ENCODE peak calls at places on chromosomes 7 and 10, in five cellular contexts. One of them, this sample, is unnamed.

GRCh38 chr7:104552102-104552501 is 223.7 kb downstream of the LHFPL3 start:
- DNase-seq in mesendoderm: peak; percentile 76
- DNase-seq in right cardiac atrium: peak; percentile 62
- DNase-seq in PC-9: no peak
- DNase-seq in CD8-positive, alpha-beta memory T cell: no peak
- DNase-seq in this sample: peak; percentile 32

GRCh38 chr7:129719980-129720732 is 108.6 kb downstream of the NRF1 start:
- DNase-seq in PC-9: no peak
- DNase-seq in mesendoderm: no peak
- DNase-seq in right cardiac atrium: no peak
- DNase-seq in CD8-positive, alpha-beta memory T cell: no peak
- DNase-seq in this sample: no peak

GRCh38 chr10:132637477-132638129 is 100.0 kb downstream of the INPP5A start:
- DNase-seq in right cardiac atrium: no peak
- DNase-seq in mesendoderm: peak; percentile 81
- DNase-seq in CD8-positive, alpha-beta memory T cell: peak; percentile 37
- DNase-seq in PC-9: no peak
- DNase-seq in this sample: no peak

GRCh38 chr10:130924138-130924819 is 387.2 kb downstream of the TCERG1L start:
- DNase-seq in CD8-positive, alpha-beta memory T cell: no peak
- DNase-seq in PC-9: no peak
- DNase-seq in mesendoderm: peak; percentile 60
- DNase-seq in right cardiac atrium: no peak
- DNase-seq in this sample: no peak

GRCh38 chr7:134029-134428 is 58.3 kb upstream of the FAM20C start:
- DNase-seq in mesendoderm: no peak
- DNase-seq in PC-9: no peak
- DNase-seq in CD8-positive, alpha-beta memory T cell: no peak
- DNase-seq in right cardiac atrium: peak; percentile 41
- DNase-seq in this sample: no peak

GRCh38 chr7:1087952-1088920 is at the start of gene GPER1:
- DNase-seq in right cardiac atrium: peak; percentile 89
- DNase-seq in mesendoderm: peak; percentile 63
- DNase-seq in PC-9: no peak
- DNase-seq in CD8-positive, alpha-beta memory T cell: no peak
- DNase-seq in this sample: peak; percentile 83

GRCh38 chr7:30986738-30987137 is 23.0 kb downstream of the GHRHR start:
- DNase-seq in CD8-positive, alpha-beta memory T cell: no peak
- DNase-seq in mesendoderm: no peak
- DNase-seq in PC-9: no peak
- DNase-seq in right cardiac atrium: no peak
- DNase-seq in this sample: no peak

GRCh38 chr10:77863446-77863845 is 63.1 kb downstream of the DLG5 start:
- DNase-seq in mesendoderm: no peak
- DNase-seq in PC-9: no peak
- DNase-seq in right cardiac atrium: no peak
- DNase-seq in CD8-positive, alpha-beta memory T cell: no peak
- DNase-seq in this sample: no peak

GRCh38 chr10:125123363-125124113 is 36.8 kb downstream of the CTBP2 start:
- DNase-seq in PC-9: peak; percentile 89
- DNase-seq in CD8-positive, alpha-beta memory T cell: no peak
- DNase-seq in right cardiac atrium: peak; percentile 97
- DNase-seq in mesendoderm: no peak
- DNase-seq in this sample: peak; percentile 80

GRCh38 chr7:17320102-17320497 is 21.6 kb downstream of the AHR start:
- DNase-seq in right cardiac atrium: no peak
- DNase-seq in CD8-positive, alpha-beta memory T cell: no peak
- DNase-seq in mesendoderm: no peak
- DNase-seq in PC-9: no peak
- DNase-seq in this sample: no peak

GRCh38 chr10:114856544-114857287 is 35.1 kb downstream of the FHIP2A start:
- DNase-seq in mesendoderm: peak; percentile 28
- DNase-seq in right cardiac atrium: no peak
- DNase-seq in CD8-positive, alpha-beta memory T cell: no peak
- DNase-seq in PC-9: peak; percentile 87
- DNase-seq in this sample: no peak

GRCh38 chr10:21572578-21572977 is 38.5 kb downstream of the MLLT10 start:
- DNase-seq in mesendoderm: no peak
- DNase-seq in CD8-positive, alpha-beta memory T cell: no peak
- DNase-seq in PC-9: no peak
- DNase-seq in right cardiac atrium: peak; percentile 67
- DNase-seq in this sample: peak; percentile 71

GRCh38 chr10:27998178-27998953 is 513 bp downstream of the ODAD2 start:
- DNase-seq in CD8-positive, alpha-beta memory T cell: peak; percentile 19
- DNase-seq in mesendoderm: peak; percentile 67
- DNase-seq in right cardiac atrium: peak; percentile 61
- DNase-seq in PC-9: no peak
- DNase-seq in this sample: no peak

GRCh38 chr10:4807803-4808507 is 18.1 kb upstream of the AKR1E2 start:
- DNase-seq in mesendoderm: peak; percentile 40
- DNase-seq in CD8-positive, alpha-beta memory T cell: no peak
- DNase-seq in right cardiac atrium: no peak
- DNase-seq in PC-9: no peak
- DNase-seq in this sample: no peak

GRCh38 chr10:114142018-114142417 is 32.0 kb downstream of the CCDC186 start:
- DNase-seq in right cardiac atrium: no peak
- DNase-seq in PC-9: no peak
- DNase-seq in CD8-positive, alpha-beta memory T cell: no peak
- DNase-seq in mesendoderm: no peak
- DNase-seq in this sample: no peak

GRCh38 chr10:50636576-50636975 is 12.8 kb upstream of the SGMS1 start:
- DNase-seq in PC-9: peak; percentile 66
- DNase-seq in right cardiac atrium: no peak
- DNase-seq in mesendoderm: no peak
- DNase-seq in CD8-positive, alpha-beta memory T cell: peak; percentile 70
- DNase-seq in this sample: no peak

GRCh38 chr7:135386181-135386580 is 123.7 kb downstream of the CNOT4 start:
- DNase-seq in right cardiac atrium: no peak
- DNase-seq in mesendoderm: peak; percentile 46
- DNase-seq in CD8-positive, alpha-beta memory T cell: no peak
- DNase-seq in PC-9: no peak
- DNase-seq in this sample: no peak

GRCh38 chr7:133044722-133045473 is 37.0 kb downstream of the CHCHD3 start:
- DNase-seq in CD8-positive, alpha-beta memory T cell: no peak
- DNase-seq in right cardiac atrium: no peak
- DNase-seq in mesendoderm: peak; percentile 83
- DNase-seq in PC-9: no peak
- DNase-seq in this sample: no peak

GRCh38 chr7:106114735-106115383 is 2.7 kb upstream of the SYPL1 start:
- DNase-seq in right cardiac atrium: no peak
- DNase-seq in PC-9: no peak
- DNase-seq in mesendoderm: no peak
- DNase-seq in CD8-positive, alpha-beta memory T cell: no peak
- DNase-seq in this sample: no peak

GRCh38 chr7:90387470-90388240 is 15.6 kb upstream of the CLDN12 start:
- DNase-seq in mesendoderm: peak; percentile 6
- DNase-seq in right cardiac atrium: no peak
- DNase-seq in CD8-positive, alpha-beta memory T cell: no peak
- DNase-seq in PC-9: no peak
- DNase-seq in this sample: no peak

GRCh38 chr10:117373848-117374505 is 1.3 kb downstream of the PDZD8 start:
- DNase-seq in mesendoderm: peak; percentile 42
- DNase-seq in CD8-positive, alpha-beta memory T cell: peak; percentile 80
- DNase-seq in right cardiac atrium: peak; percentile 70
- DNase-seq in PC-9: no peak
- DNase-seq in this sample: peak; percentile 78

GRCh38 chr10:27715505-27715904 is 30.1 kb downstream of the MKX start:
- DNase-seq in CD8-positive, alpha-beta memory T cell: no peak
- DNase-seq in PC-9: no peak
- DNase-seq in right cardiac atrium: no peak
- DNase-seq in mesendoderm: no peak
- DNase-seq in this sample: no peak

GRCh38 chr7:26993816-26994810 is 101.7 kb downstream of the HOXA1 start:
- DNase-seq in PC-9: peak; percentile 32
- DNase-seq in right cardiac atrium: no peak
- DNase-seq in mesendoderm: no peak
- DNase-seq in CD8-positive, alpha-beta memory T cell: no peak
- DNase-seq in this sample: no peak

GRCh38 chr7:154686305-154686704 is 316.6 kb downstream of the PAXIP1 start:
- DNase-seq in CD8-positive, alpha-beta memory T cell: no peak
- DNase-seq in right cardiac atrium: no peak
- DNase-seq in mesendoderm: no peak
- DNase-seq in PC-9: no peak
- DNase-seq in this sample: no peak
- H3K4me1 ChIP-seq in CD8-positive, alpha-beta memory T cell: no peaks in the 10 kb centered on the region
- H3K4me1 ChIP-seq in right cardiac atrium: no peaks in the 10 kb centered on the region
- H3K4me1 ChIP-seq in mesendoderm: no peaks in the 10 kb centered on the region
- H3K4me1 ChIP-seq in PC-9: no peaks in the 10 kb centered on the region
- H3K4me1 ChIP-seq in this sample: no peaks in the 10 kb centered on the region

GRCh38 chr7:158321936-158322615 is 265.5 kb downstream of the PTPRN2 start:
- DNase-seq in right cardiac atrium: no peak
- DNase-seq in PC-9: no peak
- DNase-seq in mesendoderm: no peak
- DNase-seq in CD8-positive, alpha-beta memory T cell: no peak
- DNase-seq in this sample: no peak

GRCh38 chr7:158324397-158325360 is 262.9 kb downstream of the PTPRN2 start:
- DNase-seq in PC-9: no peak
- DNase-seq in mesendoderm: no peak
- DNase-seq in CD8-positive, alpha-beta memory T cell: no peak
- DNase-seq in right cardiac atrium: no peak
- DNase-seq in this sample: no peak

GRCh38 chr7:158321056-158321700 is 266.4 kb downstream of the PTPRN2 start:
- DNase-seq in CD8-positive, alpha-beta memory T cell: no peak
- DNase-seq in PC-9: no peak
- DNase-seq in right cardiac atrium: no peak
- DNase-seq in mesendoderm: no peak
- DNase-seq in this sample: no peak

GRCh38 chr7:158323741-158324396 is 263.8 kb downstream of the PTPRN2 start:
- DNase-seq in right cardiac atrium: no peak
- DNase-seq in CD8-positive, alpha-beta memory T cell: no peak
- DNase-seq in PC-9: no peak
- DNase-seq in mesendoderm: no peak
- DNase-seq in this sample: no peak

DNA sequence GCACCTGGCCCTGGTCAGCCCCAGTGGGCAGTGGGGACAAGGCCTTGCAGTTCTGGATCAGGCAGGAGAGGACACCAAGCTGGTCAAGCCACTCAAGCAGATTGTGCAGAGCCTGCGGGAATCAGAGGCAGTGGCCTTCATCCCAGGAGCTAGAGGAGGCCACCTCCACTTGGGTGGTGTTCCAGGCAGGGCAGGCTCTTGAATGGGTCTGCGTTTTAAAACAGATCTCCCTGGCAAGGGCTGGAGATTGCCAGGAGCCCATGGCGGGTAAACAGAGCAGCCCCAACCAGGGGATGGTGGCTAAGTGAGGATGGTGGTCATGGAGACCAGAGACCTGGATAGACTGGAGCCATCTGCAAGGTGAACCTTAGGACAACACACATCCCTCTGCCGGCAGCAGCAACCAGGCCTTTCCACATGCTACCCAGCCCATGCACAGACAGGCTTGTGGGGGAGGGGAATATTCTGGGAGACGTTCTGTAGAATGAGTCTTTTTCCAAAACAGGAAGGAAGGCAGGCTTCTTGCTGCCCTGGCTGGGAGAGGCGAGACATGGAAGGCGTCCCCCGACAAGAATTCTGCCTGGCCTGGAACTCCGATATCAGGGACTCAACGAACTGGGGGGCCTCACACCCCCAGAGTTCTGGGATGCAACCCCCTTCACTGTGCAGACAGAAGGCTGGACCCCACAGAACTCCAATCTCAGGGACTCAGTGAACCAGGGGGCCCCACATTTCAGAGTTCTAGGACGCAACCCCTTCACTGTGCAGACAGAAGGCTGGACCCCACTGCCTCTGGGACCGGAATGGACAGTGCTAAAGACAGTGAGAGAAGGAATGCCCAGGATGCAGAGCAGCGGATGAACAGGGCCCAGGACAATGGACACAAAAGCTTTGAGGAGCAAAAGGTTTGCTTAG is 264.8 kb downstream of the PTPRN2 start:
- DNase-seq in PC-9: no peak
- DNase-seq in mesendoderm: no peak
- DNase-seq in right cardiac atrium: no peak
- DNase-seq in CD8-positive, alpha-beta memory T cell: no peak
- DNase-seq in this sample: no peak
- H3K27ac ChIP-seq in PC-9: no peak overlapping the region
- H3K27ac ChIP-seq in mesendoderm: no peak overlapping the region
- H3K27ac ChIP-seq in right cardiac atrium: no peak overlapping the region
- H3K27ac ChIP-seq in CD8-positive, alpha-beta memory T cell: no peak overlapping the region
- H3K27ac ChIP-seq in this sample: no peak overlapping the region

DNA sequence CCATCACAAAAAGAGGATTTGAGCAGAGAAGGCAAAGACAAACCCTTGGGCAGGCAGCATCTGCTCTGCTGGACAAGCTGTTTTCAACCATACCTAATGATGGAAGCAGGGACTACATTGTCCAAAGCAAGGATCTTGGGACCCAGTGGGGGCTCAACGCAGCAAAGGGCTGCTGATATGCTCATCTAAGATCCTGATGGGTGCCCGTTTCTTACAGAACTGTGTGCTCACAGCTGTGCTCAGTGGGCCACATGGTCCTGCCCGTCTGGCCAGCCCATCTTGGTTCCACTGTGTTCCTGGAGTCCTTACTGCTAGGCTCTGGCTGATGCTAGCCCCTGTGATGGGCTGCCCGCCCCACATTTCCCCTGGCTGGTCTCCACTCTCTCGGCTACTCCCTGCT is 36.1 kb downstream of the GPRIN2 start:
- DNase-seq in PC-9: no peak
- DNase-seq in CD8-positive, alpha-beta memory T cell: no peak
- DNase-seq in mesendoderm: no peak
- DNase-seq in right cardiac atrium: no peak
- DNase-seq in this sample: no peak
- H3K4me1 ChIP-seq in PC-9: peaks cover 38% of the 10 kb centered on the region
- H3K4me1 ChIP-seq in CD8-positive, alpha-beta memory T cell: no peaks in the 10 kb centered on the region
- H3K4me1 ChIP-seq in mesendoderm: no peaks in the 10 kb centered on the region
- H3K4me1 ChIP-seq in right cardiac atrium: no peaks in the 10 kb centered on the region
- H3K4me1 ChIP-seq in this sample: no peaks in the 10 kb centered on the region

DNA sequence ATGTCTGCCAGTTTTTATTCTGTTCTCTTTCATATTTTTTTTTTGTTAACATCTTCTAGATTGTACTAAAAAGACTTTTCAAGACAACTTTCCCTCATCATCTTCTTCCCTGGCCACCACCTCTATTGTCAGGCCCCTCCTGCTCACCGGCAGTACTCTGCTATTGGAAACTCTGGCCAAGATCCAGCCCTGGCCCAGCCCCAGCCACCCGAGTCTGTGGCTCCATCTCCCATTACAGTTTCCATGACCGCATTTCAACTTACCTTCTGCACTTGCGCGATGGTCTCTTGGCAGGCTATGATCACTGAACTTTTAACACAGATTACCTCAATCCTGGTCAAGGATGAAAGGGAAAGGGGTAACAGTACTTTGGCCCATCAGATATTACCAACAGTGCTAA is 137.7 kb upstream of the POM121L12 start:
- DNase-seq in PC-9: no peak
- DNase-seq in mesendoderm: no peak
- DNase-seq in right cardiac atrium: peak; percentile 85
- DNase-seq in CD8-positive, alpha-beta memory T cell: no peak
- DNase-seq in this sample: no peak
- H3K27ac ChIP-seq in PC-9: no peak overlapping the region
- H3K27ac ChIP-seq in mesendoderm: no peak overlapping the region
- H3K27ac ChIP-seq in right cardiac atrium: no peak overlapping the region
- H3K27ac ChIP-seq in CD8-positive, alpha-beta memory T cell: no peak overlapping the region
- H3K27ac ChIP-seq in this sample: no peak overlapping the region